ENCODE peak calls at places on chromosomes 1 and 21, in eight cellular contexts. W, V, L, F, U, E, H and Q are unnamed samples.
A peak's percentile ranks its signal among the peaks of the same experiment; 100 is the strongest.

GRCh38 chr1:63327417-63328139 is 5.2 kb downstream of the FOXD3 start:
- DNase-seq in U (peak; percentile 77), L (no peak), H (no peak), F (peak; percentile 75), E (no peak), W (peak; percentile 75), V (peak; percentile 17), Q (no peak)

GRCh38 chr1:103516693-103517092 is 8.8 kb upstream of the RNPC3 start:
- DNase-seq in V (no peak), F (no peak), H (no peak), W (no peak), U (no peak), L (no peak), E (no peak), Q (no peak)

GRCh38 chr1:1083181-1084027 is 9.3 kb upstream of the RNF223 start:
- DNase-seq in F (peak; percentile 1), L (no peak), V (no peak), W (no peak), E (no peak), H (no peak), U (peak; percentile 76), Q (peak; percentile 14)

GRCh38 chr1:54249798-54250497 is 50.0 kb downstream of the MRPL37 start:
- DNase-seq in L (no peak), F (peak; percentile 89), H (no peak), E (no peak), W (no peak), U (peak; percentile 57), V (no peak), Q (no peak)

GRCh38 chr1:47707887-47708535 is 270.2 kb downstream of the FOXD2 start:
- DNase-seq in W (no peak), H (no peak), U (no peak), E (no peak), F (no peak), L (no peak), V (no peak), Q (no peak)

GRCh38 chr21:24050233-24050632 is 1557.0 kb downstream of the MRPL39 start:
- DNase-seq in U (no peak), F (no peak), W (no peak), E (no peak), L (no peak), H (no peak), V (no peak), Q (no peak)

GRCh38 chr1:202501281-202501680 is 152.8 kb downstream of the PPP1R12B start:
- DNase-seq in F (no peak), U (no peak), H (no peak), V (peak; percentile 25), E (no peak), L (no peak), W (no peak), Q (no peak)

GRCh38 chr1:55064861-55065263 is 25.5 kb downstream of the PCSK9 start:
- DNase-seq in U (no peak), E (no peak), H (no peak), W (no peak), V (peak; percentile 35), F (no peak), L (no peak), Q (no peak)

GRCh38 chr1:34478460-34479076 is 276.3 kb upstream of the GJB5 start:
- DNase-seq in W (no peak), F (no peak), E (no peak), U (no peak), V (no peak), H (no peak), L (no peak), Q (no peak)

GRCh38 chr1:92538413-92539061 is 51.8 kb upstream of the GFI1 start:
- DNase-seq in H (no peak), L (peak; percentile 18), W (no peak), U (no peak), V (no peak), F (no peak), E (no peak), Q (no peak)

GRCh38 chr1:230502306-230502705 is 76.2 kb upstream of the PGBD5 start:
- DNase-seq in U (no peak), L (no peak), H (no peak), F (no peak), E (no peak), V (no peak), W (no peak), Q (no peak)

GRCh38 chr21:22758478-22758877 is 1760.3 kb downstream of the NCAM2 start:
- DNase-seq in U (no peak), F (no peak), E (no peak), V (no peak), W (no peak), H (no peak), L (no peak), Q (no peak)

GRCh38 chr1:4749406-4749805 is 95.0 kb downstream of the AJAP1 start:
- DNase-seq in L (no peak), H (no peak), F (no peak), E (no peak), V (no peak), U (no peak), W (no peak), Q (no peak)

GRCh38 chr1:11341881-11342552 is 69.0 kb downstream of the UBIAD1 start:
- DNase-seq in L (no peak), H (no peak), U (no peak), E (no peak), W (no peak), V (no peak), F (no peak), Q (no peak)

GRCh38 chr1:204623894-204624361 is 61.6 kb downstream of the LRRN2 start:
- DNase-seq in E (no peak), U (peak; percentile 52), H (no peak), F (no peak), V (no peak), W (no peak), L (no peak), Q (no peak)

GRCh38 chr1:80882552-80882951 is 918.2 kb upstream of the ADGRL2 start:
- DNase-seq in F (peak; percentile 4), V (no peak), E (no peak), H (no peak), U (no peak), L (no peak), W (no peak), Q (no peak)

GRCh38 chr1:154154534-154155181 is at the start of gene NUP210L:
- DNase-seq in E (no peak), U (peak; percentile 84), L (no peak), F (peak; percentile 34), H (no peak), V (no peak), W (peak; percentile 68), Q (peak; percentile 29)

GRCh38 chr1:74729741-74730478 is 2.9 kb downstream of the CRYZ start:
- DNase-seq in V (no peak), W (no peak), H (no peak), E (no peak), L (no peak), F (peak; percentile 46), U (no peak), Q (no peak)

GRCh38 chr1:151547119-151547899 is 7.2 kb downstream of the TUFT1 start:
- DNase-seq in H (no peak), E (no peak), U (peak; percentile 86), W (no peak), V (no peak), F (peak; percentile 88), L (no peak), Q (peak; percentile 67)

GRCh38 chr1:39272027-39272790 is 67.7 kb downstream of the MACF1 start:
- DNase-seq in U (no peak), W (no peak), L (no peak), F (no peak), H (no peak), E (no peak), V (peak; percentile 25), Q (no peak)

GRCh38 chr1:229554886-229555621 is 3.5 kb downstream of the ABCB10 start:
- DNase-seq in E (no peak), L (no peak), H (no peak), W (no peak), U (no peak), F (no peak), V (no peak), Q (no peak)

GRCh38 chr1:197786280-197786679 is 11.0 kb upstream of the DENND1B start:
- DNase-seq in L (no peak), F (no peak), E (no peak), U (no peak), W (no peak), V (no peak), H (no peak), Q (no peak)